ENCODE peak calls at places on chromosome 6, in ten cellular contexts. R is naive thymus-derived CD4-positive, alpha-beta T cell; Z is prostate gland; V is OCI-LY7; P is psoas muscle; G is right cardiac atrium; K is left lung; D is lung; N is pancreas; O is CD8-positive, alpha-beta T cell. T is an unnamed sample.

GRCh38 chr6:90584636-90585255 is 2.1 kb downstream of the MAP3K7 start:
- DNase-seq in R (no peak), N (no peak), P (no peak), K (no peak), D (no peak), O (no peak), Z (no peak), V (peak), G (no peak), T (no peak)

GRCh38 chr6:21164768-21165326 is 428.7 kb upstream of the SOX4 start:
- DNase-seq in O (no peak), N (no peak), V (no peak), D (no peak), Z (no peak), R (no peak), P (no peak), K (no peak), G (no peak), T (no peak)

GRCh38 chr6:151240861-151241642 is 1.3 kb downstream of the AKAP12 start:
- DNase-seq in G (peak), N (peak), V (no peak), R (no peak), O (no peak), D (peak), P (peak), Z (peak), K (peak), T (peak)

GRCh38 chr6:116251568-116252384 is 2.1 kb downstream of the TSPYL4 start:
- DNase-seq in P (no peak), N (no peak), K (no peak), G (no peak), R (no peak), O (no peak), Z (no peak), D (no peak), V (no peak), T (no peak)

GRCh38 chr6:147131728-147132127 is 72.5 kb upstream of the STXBP5 start:
- DNase-seq in P (no peak), R (no peak), D (no peak), V (no peak), G (no peak), K (no peak), Z (no peak), O (no peak), N (no peak), T (no peak)

GRCh38 chr6:83928286-83928685 is 68.8 kb downstream of the CYB5R4 start:
- DNase-seq in Z (no peak), N (no peak), V (no peak), R (no peak), P (no peak), K (no peak), O (no peak), D (no peak), G (no peak), T (no peak)

GRCh38 chr6:33691456-33692077 is 19.9 kb downstream of the UQCC2 start:
- DNase-seq in P (peak), V (no peak), N (no peak), R (no peak), Z (no peak), K (no peak), O (no peak), D (no peak), G (no peak), T (no peak)

GRCh38 chr6:109894181-109894580 is 83.9 kb upstream of the GPR6 start:
- DNase-seq in V (peak), O (no peak), P (no peak), N (no peak), R (no peak), K (no peak), D (no peak), Z (no peak), G (no peak), T (no peak)

GRCh38 chr6:22883061-22883717 is 313.8 kb downstream of the HDGFL1 start:
- DNase-seq in D (no peak), K (no peak), P (no peak), R (no peak), Z (no peak), G (no peak), V (no peak), O (no peak), N (no peak), T (no peak)

GRCh38 chr6:122476131-122476530 is 4.5 kb upstream of the SERINC1 start:
- DNase-seq in Z (no peak), K (no peak), D (no peak), R (peak), G (no peak), P (no peak), V (peak), N (no peak), O (no peak), T (no peak)

GRCh38 chr6:73983367-73983766 is 287.4 kb downstream of the CD109 start:
- DNase-seq in K (no peak), Z (no peak), P (no peak), N (no peak), D (no peak), R (no peak), G (no peak), O (no peak), V (no peak), T (no peak)

GRCh38 chr6:144394209-144394608 is 109.1 kb downstream of the UTRN start:
- DNase-seq in P (no peak), G (no peak), Z (no peak), V (no peak), O (no peak), D (no peak), N (no peak), R (no peak), K (no peak), T (no peak)

GRCh38 chr6:15036690-15037245 is 209.1 kb upstream of the JARID2 start:
- DNase-seq in R (no peak), P (peak), K (no peak), O (no peak), Z (no peak), N (peak), D (no peak), V (no peak), G (peak), T (peak)

GRCh38 chr6:75170666-75171065 is 35.2 kb downstream of the COL12A1 start:
- DNase-seq in N (no peak), V (no peak), K (no peak), P (no peak), O (no peak), Z (no peak), D (no peak), R (no peak), G (no peak), T (no peak)

GRCh38 chr6:75171151-75171550 is 34.7 kb downstream of the COL12A1 start:
- DNase-seq in O (no peak), D (no peak), V (no peak), R (no peak), G (no peak), K (no peak), P (no peak), Z (no peak), N (no peak), T (no peak)

GRCh38 chr6:75171581-75172360 is 34.1 kb downstream of the COL12A1 start:
- DNase-seq in V (no peak), O (no peak), R (no peak), G (no peak), Z (no peak), N (no peak), D (no peak), P (no peak), K (no peak), T (no peak)

GRCh38 chr6:75167851-75168250 is 38.0 kb downstream of the COL12A1 start:
- DNase-seq in N (no peak), R (no peak), D (no peak), O (no peak), G (no peak), V (no peak), P (no peak), K (no peak), Z (no peak), T (no peak)

DNA sequence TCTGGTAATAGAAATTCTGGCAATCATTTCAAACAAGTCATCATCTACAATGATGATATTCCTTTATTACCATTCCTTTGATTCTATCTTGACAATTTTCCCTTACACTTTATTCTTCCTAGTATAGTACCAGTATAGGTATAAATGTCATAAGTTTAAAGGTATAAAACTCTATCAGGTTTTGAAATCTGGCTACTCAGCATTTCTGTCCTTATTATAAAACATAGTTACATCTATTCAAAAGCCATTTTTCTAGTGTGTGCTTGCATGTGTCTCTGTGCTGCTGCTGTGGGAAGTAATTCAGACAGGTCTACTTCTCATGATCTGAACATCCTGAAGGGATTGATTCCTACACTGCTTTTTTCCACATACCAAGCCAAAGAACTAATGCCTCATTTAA is 36.2 kb downstream of the COL12A1 start:
- DNase-seq in N (no peak), G (no peak), D (no peak), P (no peak), R (no peak), V (no peak), Z (no peak), K (no peak), O (no peak), T (no peak)
- H3K4me3 ChIP-seq in N (no peak), G (no peak), D (no peak), P (no peak), R (no peak), V (no peak), Z (no peak), K (no peak), O (no peak), T (no peak)

DNA sequence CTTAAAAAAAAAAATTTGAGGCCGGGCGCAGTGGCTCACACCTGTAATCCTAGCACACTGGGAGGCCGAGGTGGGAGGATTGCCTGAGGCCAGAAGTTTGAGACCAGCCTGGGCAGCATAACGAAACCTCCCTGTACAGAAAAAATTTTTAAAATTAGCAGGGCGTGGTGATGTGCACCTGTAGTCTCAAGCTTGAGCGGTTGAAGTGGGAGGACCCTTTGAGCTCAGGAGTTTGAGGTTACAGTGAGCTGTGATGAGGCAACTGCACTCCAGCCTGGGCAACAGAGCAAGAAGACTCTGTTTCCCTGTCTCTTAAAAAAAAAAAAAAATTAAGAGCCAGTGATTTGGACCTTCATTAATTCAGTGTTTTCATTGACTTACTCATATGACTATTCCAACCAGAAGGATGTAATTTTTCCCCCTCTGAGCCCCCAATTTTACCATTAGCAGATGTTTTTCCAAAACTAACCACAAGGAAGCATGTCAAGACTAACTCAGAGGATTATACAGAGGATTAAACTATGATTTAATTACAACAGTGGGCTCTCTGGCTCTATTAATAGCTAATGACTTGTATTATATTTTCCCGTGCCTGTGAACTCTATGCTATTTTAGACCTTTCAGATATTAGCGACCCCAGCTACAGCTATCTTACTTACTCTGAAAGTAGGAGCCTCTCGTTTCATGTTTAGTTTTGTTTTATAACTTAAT is 75.1 kb downstream of the ARID1B start:
- DNase-seq in O (no peak), D (no peak), K (no peak), R (no peak), N (no peak), P (no peak), G (no peak), Z (no peak), V (peak), T (no peak)
- H3K27ac ChIP-seq in O (no peak), D (peak), K (no peak), R (no peak), N (no peak), P (peak), G (peak), Z (no peak), V (peak), T (no peak)

GRCh38 chr6:32128751-32129296 is 778 bp upstream of the ATF6B start:
- DNase-seq in Z (no peak), D (no peak), G (no peak), P (no peak), O (no peak), K (no peak), R (no peak), V (no peak), N (peak), T (no peak)
- H3K4me3 ChIP-seq in Z (peak), D (no peak), G (peak), P (peak), O (peak), K (peak), R (peak), V (peak), N (peak), T (no peak)

DNA sequence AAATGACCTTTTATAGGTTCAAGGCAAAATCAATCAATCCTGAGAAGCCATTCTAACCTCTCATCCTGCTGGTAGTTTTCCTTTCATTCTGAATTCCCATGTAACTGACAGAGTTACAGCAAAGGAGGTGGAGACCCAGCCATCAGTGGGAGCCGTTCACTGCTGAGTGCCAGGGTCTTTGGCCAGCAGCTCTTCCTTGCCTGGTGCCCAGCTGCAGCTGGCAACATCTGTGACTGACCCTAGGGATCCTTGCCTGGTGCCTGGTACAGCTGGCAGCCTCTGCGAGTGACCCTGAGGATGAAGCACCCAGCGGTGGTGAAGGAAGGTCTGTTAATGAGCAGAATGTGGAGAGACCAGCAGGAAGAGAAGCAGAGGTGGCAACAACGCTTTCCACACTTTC is 314.6 kb downstream of the THBS2 start:
- DNase-seq in G (no peak), P (no peak), Z (no peak), V (no peak), D (no peak), R (no peak), O (no peak), N (no peak), K (no peak), T (no peak)
- H3K27ac ChIP-seq in G (no peak), P (no peak), Z (no peak), V (no peak), D (no peak), R (no peak), O (no peak), N (no peak), K (no peak), T (no peak)

DNA sequence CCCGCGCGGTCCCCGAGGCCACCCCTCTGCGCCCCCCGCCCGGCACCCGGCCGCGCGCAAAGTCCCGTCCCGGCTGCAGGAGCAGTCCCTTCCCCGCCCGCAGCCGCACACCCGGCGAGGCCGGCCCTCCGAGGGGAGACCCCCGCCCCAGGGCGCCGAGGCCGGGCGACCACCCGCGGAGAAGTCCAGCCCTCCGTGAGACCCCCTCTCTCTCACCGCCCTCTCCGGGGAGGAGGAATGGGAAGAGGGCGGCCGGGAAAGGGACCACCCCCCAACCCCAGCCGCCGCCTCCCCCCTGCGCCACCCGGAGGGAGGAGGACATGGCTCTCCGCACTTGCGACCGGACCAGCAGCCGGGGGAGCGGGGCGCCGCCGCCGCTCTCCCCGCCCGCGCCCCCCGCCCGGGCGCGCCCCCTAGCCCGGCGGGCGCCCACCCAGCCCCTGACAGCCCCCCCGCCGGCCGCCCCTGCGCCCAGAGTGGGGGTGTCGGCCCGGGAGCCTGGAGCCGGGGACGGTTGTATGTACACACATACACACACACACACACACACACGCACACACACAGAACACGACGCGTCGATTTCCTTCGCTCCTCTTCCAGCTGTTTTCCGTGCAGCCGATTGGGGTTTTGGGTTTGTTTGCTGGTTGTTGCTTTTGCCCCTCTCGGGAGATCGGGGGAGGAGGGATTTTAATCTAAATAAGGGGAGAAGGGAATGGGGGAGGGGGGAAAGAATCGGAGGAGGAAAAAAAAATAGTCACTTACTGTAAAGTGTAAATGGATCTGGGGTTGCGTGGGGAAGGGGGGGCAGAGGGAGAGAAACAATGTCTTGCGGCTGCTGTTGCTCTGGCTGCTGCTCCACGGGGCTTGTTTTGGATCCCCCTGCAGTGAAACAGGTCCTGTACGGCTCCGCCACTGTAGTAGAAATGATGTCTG is at the start of gene ATXN1:
- DNase-seq in P (peak), Z (peak), G (peak), N (no peak), O (peak), D (peak), V (no peak), K (peak), R (peak), T (peak)
- H3K4me3 ChIP-seq in P (peak), Z (peak), G (peak), N (peak), O (peak), D (peak), V (no peak), K (peak), R (peak), T (peak)

GRCh38 chr6:106141441-106142237 is 55.5 kb downstream of the PRDM1 start:
- DNase-seq in P (no peak), K (peak), V (peak), R (no peak), Z (no peak), D (no peak), G (no peak), N (no peak), O (peak), T (no peak)
- H3K27ac ChIP-seq in P (no peak), K (no peak), V (peak), R (peak), Z (no peak), D (no peak), G (no peak), N (no peak), O (no peak), T (no peak)

GRCh38 chr6:13013681-13014550 is 297.3 kb downstream of the PHACTR1 start:
- DNase-seq in Z (no peak), R (no peak), P (no peak), G (no peak), N (peak), K (no peak), D (no peak), V (no peak), O (no peak), T (no peak)
- H3K4me3 ChIP-seq in Z (peak), R (no peak), P (peak), G (peak), N (peak), K (peak), D (peak), V (no peak), O (no peak), T (peak)

T was measured in tibial nerve.